ENCODE peak calls at places on chromosomes 5 and 9, in ten cellular contexts. One of them, this sample, is unnamed.

GRCh38 chr9:76873056-76873792 is 32.7 kb downstream of the PRUNE2 start:
- DNase-seq in spleen: no peak
- DNase-seq in psoas muscle: no peak
- DNase-seq in substantia nigra: no peak
- DNase-seq in CD4-positive, alpha-beta T cell: no peak
- DNase-seq in PC-3: no peak
- DNase-seq in A549: no peak
- DNase-seq in right atrium auricular region: no peak
- DNase-seq in neural progenitor cell: peak
- DNase-seq in mesenchymal stem cell: no peak
- DNase-seq in this sample: no peak

GRCh38 chr5:138789771-138790242 is 36.6 kb downstream of the CTNNA1 start:
- DNase-seq in PC-3: no peak
- DNase-seq in mesenchymal stem cell: peak
- DNase-seq in neural progenitor cell: peak
- DNase-seq in right atrium auricular region: no peak
- DNase-seq in CD4-positive, alpha-beta T cell: no peak
- DNase-seq in psoas muscle: no peak
- DNase-seq in spleen: no peak
- DNase-seq in A549: peak
- DNase-seq in substantia nigra: no peak
- DNase-seq in this sample: no peak

GRCh38 chr5:178242416-178242815 is 9.8 kb upstream of the PHYKPL start:
- DNase-seq in A549: no peak
- DNase-seq in right atrium auricular region: no peak
- DNase-seq in neural progenitor cell: no peak
- DNase-seq in PC-3: no peak
- DNase-seq in CD4-positive, alpha-beta T cell: no peak
- DNase-seq in psoas muscle: peak
- DNase-seq in mesenchymal stem cell: no peak
- DNase-seq in spleen: no peak
- DNase-seq in substantia nigra: no peak
- DNase-seq in this sample: no peak

GRCh38 chr5:15203376-15203775 is 296.6 kb upstream of the FBXL7 start:
- DNase-seq in neural progenitor cell: no peak
- DNase-seq in spleen: no peak
- DNase-seq in right atrium auricular region: no peak
- DNase-seq in PC-3: no peak
- DNase-seq in substantia nigra: no peak
- DNase-seq in CD4-positive, alpha-beta T cell: no peak
- DNase-seq in psoas muscle: no peak
- DNase-seq in A549: no peak
- DNase-seq in mesenchymal stem cell: peak
- DNase-seq in this sample: no peak

GRCh38 chr9:34701023-34701768 is 8.7 kb downstream of the CCL21 start:
- DNase-seq in PC-3: peak
- DNase-seq in CD4-positive, alpha-beta T cell: peak
- DNase-seq in neural progenitor cell: peak
- DNase-seq in mesenchymal stem cell: peak
- DNase-seq in right atrium auricular region: peak
- DNase-seq in spleen: peak
- DNase-seq in A549: peak
- DNase-seq in psoas muscle: peak
- DNase-seq in substantia nigra: no peak
- DNase-seq in this sample: no peak

GRCh38 chr5:4570047-4571015 is 569.8 kb upstream of the ADAMTS16 start:
- DNase-seq in substantia nigra: no peak
- DNase-seq in PC-3: no peak
- DNase-seq in A549: no peak
- DNase-seq in mesenchymal stem cell: no peak
- DNase-seq in psoas muscle: no peak
- DNase-seq in spleen: no peak
- DNase-seq in neural progenitor cell: no peak
- DNase-seq in CD4-positive, alpha-beta T cell: no peak
- DNase-seq in right atrium auricular region: no peak
- DNase-seq in this sample: no peak

GRCh38 chr5:132651838-132652476 is 6.0 kb upstream of the IL13 start:
- DNase-seq in neural progenitor cell: no peak
- DNase-seq in CD4-positive, alpha-beta T cell: no peak
- DNase-seq in right atrium auricular region: no peak
- DNase-seq in PC-3: no peak
- DNase-seq in mesenchymal stem cell: no peak
- DNase-seq in substantia nigra: no peak
- DNase-seq in A549: no peak
- DNase-seq in psoas muscle: no peak
- DNase-seq in spleen: no peak
- DNase-seq in this sample: no peak

GRCh38 chr5:158514961-158515359 is 584.8 kb downstream of the EBF1 start:
- DNase-seq in neural progenitor cell: no peak
- DNase-seq in CD4-positive, alpha-beta T cell: no peak
- DNase-seq in psoas muscle: no peak
- DNase-seq in A549: no peak
- DNase-seq in PC-3: peak
- DNase-seq in right atrium auricular region: no peak
- DNase-seq in spleen: no peak
- DNase-seq in mesenchymal stem cell: no peak
- DNase-seq in substantia nigra: no peak
- DNase-seq in this sample: no peak

GRCh38 chr9:69213647-69214046 is 39.6 kb downstream of the TJP2 start:
- DNase-seq in spleen: no peak
- DNase-seq in right atrium auricular region: no peak
- DNase-seq in PC-3: no peak
- DNase-seq in substantia nigra: no peak
- DNase-seq in mesenchymal stem cell: no peak
- DNase-seq in neural progenitor cell: no peak
- DNase-seq in psoas muscle: no peak
- DNase-seq in CD4-positive, alpha-beta T cell: no peak
- DNase-seq in A549: no peak
- DNase-seq in this sample: no peak

GRCh38 chr9:132538071-132538470 is 44.3 kb upstream of the BARHL1 start:
- DNase-seq in CD4-positive, alpha-beta T cell: no peak
- DNase-seq in spleen: no peak
- DNase-seq in PC-3: no peak
- DNase-seq in right atrium auricular region: no peak
- DNase-seq in neural progenitor cell: no peak
- DNase-seq in mesenchymal stem cell: no peak
- DNase-seq in psoas muscle: no peak
- DNase-seq in A549: no peak
- DNase-seq in substantia nigra: no peak
- DNase-seq in this sample: no peak

GRCh38 chr9:132537352-132537751 is 45.1 kb upstream of the BARHL1 start:
- DNase-seq in substantia nigra: no peak
- DNase-seq in CD4-positive, alpha-beta T cell: no peak
- DNase-seq in spleen: no peak
- DNase-seq in psoas muscle: peak
- DNase-seq in right atrium auricular region: no peak
- DNase-seq in A549: no peak
- DNase-seq in PC-3: no peak
- DNase-seq in neural progenitor cell: no peak
- DNase-seq in mesenchymal stem cell: no peak
- DNase-seq in this sample: no peak

GRCh38 chr9:132536124-132536523 is 46.3 kb upstream of the BARHL1 start:
- DNase-seq in right atrium auricular region: no peak
- DNase-seq in PC-3: no peak
- DNase-seq in substantia nigra: no peak
- DNase-seq in mesenchymal stem cell: no peak
- DNase-seq in neural progenitor cell: no peak
- DNase-seq in A549: no peak
- DNase-seq in psoas muscle: no peak
- DNase-seq in CD4-positive, alpha-beta T cell: no peak
- DNase-seq in spleen: no peak
- DNase-seq in this sample: no peak

GRCh38 chr9:132541051-132541450 is 41.4 kb upstream of the BARHL1 start:
- DNase-seq in PC-3: no peak
- DNase-seq in A549: no peak
- DNase-seq in spleen: no peak
- DNase-seq in neural progenitor cell: no peak
- DNase-seq in CD4-positive, alpha-beta T cell: no peak
- DNase-seq in substantia nigra: no peak
- DNase-seq in psoas muscle: no peak
- DNase-seq in right atrium auricular region: no peak
- DNase-seq in mesenchymal stem cell: no peak
- DNase-seq in this sample: no peak

DNA sequence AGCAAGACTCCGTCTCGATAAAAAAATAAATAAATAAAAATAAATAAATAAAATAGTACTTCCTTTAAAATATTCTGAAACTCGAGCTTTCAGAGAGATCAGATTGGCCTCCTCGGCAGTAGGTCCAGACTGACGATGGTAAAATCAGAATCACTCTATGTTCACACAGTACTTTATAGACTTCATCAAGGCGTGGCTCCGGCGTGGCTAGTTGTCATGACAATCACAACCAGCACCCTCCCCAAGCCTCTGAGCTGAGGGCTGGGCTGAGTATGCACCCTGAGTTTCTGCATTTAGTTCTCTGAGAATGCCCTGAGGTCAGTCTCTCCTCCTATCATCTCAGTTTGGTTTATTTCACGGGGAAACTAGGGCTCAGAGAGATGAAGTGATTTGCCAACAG is 43.3 kb upstream of the BARHL1 start:
- DNase-seq in mesenchymal stem cell: no peak
- DNase-seq in A549: no peak
- DNase-seq in right atrium auricular region: no peak
- DNase-seq in psoas muscle: no peak
- DNase-seq in substantia nigra: no peak
- DNase-seq in spleen: no peak
- DNase-seq in PC-3: no peak
- DNase-seq in CD4-positive, alpha-beta T cell: no peak
- DNase-seq in neural progenitor cell: no peak
- DNase-seq in this sample: no peak
- H3K27ac ChIP-seq in mesenchymal stem cell: no peak
- H3K27ac ChIP-seq in A549: no peak
- H3K27ac ChIP-seq in right atrium auricular region: no peak
- H3K27ac ChIP-seq in psoas muscle: no peak
- H3K27ac ChIP-seq in substantia nigra: no peak
- H3K27ac ChIP-seq in spleen: no peak
- H3K27ac ChIP-seq in PC-3: no peak
- H3K27ac ChIP-seq in CD4-positive, alpha-beta T cell: no peak
- H3K27ac ChIP-seq in neural progenitor cell: no peak
- H3K27ac ChIP-seq in this sample: no peak

GRCh38 chr5:40021007-40021406 is 596.2 kb upstream of the DAB2 start:
- DNase-seq in spleen: no peak
- DNase-seq in substantia nigra: no peak
- DNase-seq in right atrium auricular region: no peak
- DNase-seq in psoas muscle: no peak
- DNase-seq in mesenchymal stem cell: no peak
- DNase-seq in PC-3: peak
- DNase-seq in neural progenitor cell: no peak
- DNase-seq in CD4-positive, alpha-beta T cell: no peak
- DNase-seq in A549: no peak
- DNase-seq in this sample: no peak

GRCh38 chr5:40022057-40022456 is 597.3 kb upstream of the DAB2 start:
- DNase-seq in right atrium auricular region: no peak
- DNase-seq in A549: no peak
- DNase-seq in substantia nigra: no peak
- DNase-seq in CD4-positive, alpha-beta T cell: no peak
- DNase-seq in psoas muscle: no peak
- DNase-seq in neural progenitor cell: no peak
- DNase-seq in PC-3: no peak
- DNase-seq in mesenchymal stem cell: no peak
- DNase-seq in spleen: no peak
- DNase-seq in this sample: no peak

GRCh38 chr5:40017151-40017550 is 592.4 kb upstream of the DAB2 start:
- DNase-seq in psoas muscle: no peak
- DNase-seq in A549: no peak
- DNase-seq in substantia nigra: no peak
- DNase-seq in mesenchymal stem cell: no peak
- DNase-seq in right atrium auricular region: no peak
- DNase-seq in PC-3: no peak
- DNase-seq in neural progenitor cell: no peak
- DNase-seq in CD4-positive, alpha-beta T cell: no peak
- DNase-seq in spleen: no peak
- DNase-seq in this sample: no peak

DNA sequence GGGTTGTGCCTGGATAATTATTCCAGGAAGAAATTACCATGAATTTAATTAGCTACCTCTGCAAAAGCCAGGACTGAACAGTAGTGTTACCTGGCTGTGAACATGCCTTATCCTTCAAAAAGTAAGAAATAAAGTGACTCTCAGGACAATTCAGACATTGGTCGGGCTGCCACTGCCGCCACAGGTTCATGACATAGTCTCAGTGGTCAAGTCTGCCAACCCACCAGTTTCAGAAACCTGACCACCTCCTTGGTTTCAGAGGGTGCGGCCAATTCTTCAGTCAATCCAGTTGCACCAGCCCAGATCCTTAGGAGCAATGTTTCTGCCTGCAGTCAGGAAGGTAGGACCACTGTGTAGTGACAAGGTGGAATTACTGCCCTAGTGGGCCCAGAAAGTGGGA is 593.1 kb upstream of the DAB2 start:
- DNase-seq in substantia nigra: no peak
- DNase-seq in spleen: no peak
- DNase-seq in right atrium auricular region: no peak
- DNase-seq in CD4-positive, alpha-beta T cell: no peak
- DNase-seq in neural progenitor cell: no peak
- DNase-seq in PC-3: no peak
- DNase-seq in psoas muscle: no peak
- DNase-seq in mesenchymal stem cell: no peak
- DNase-seq in A549: no peak
- DNase-seq in this sample: no peak
- H3K27ac ChIP-seq in substantia nigra: no peak
- H3K27ac ChIP-seq in spleen: no peak
- H3K27ac ChIP-seq in right atrium auricular region: no peak
- H3K27ac ChIP-seq in CD4-positive, alpha-beta T cell: no peak
- H3K27ac ChIP-seq in neural progenitor cell: no peak
- H3K27ac ChIP-seq in PC-3: no peak
- H3K27ac ChIP-seq in psoas muscle: no peak
- H3K27ac ChIP-seq in mesenchymal stem cell: no peak
- H3K27ac ChIP-seq in A549: no peak
- H3K27ac ChIP-seq in this sample: no peak

DNA sequence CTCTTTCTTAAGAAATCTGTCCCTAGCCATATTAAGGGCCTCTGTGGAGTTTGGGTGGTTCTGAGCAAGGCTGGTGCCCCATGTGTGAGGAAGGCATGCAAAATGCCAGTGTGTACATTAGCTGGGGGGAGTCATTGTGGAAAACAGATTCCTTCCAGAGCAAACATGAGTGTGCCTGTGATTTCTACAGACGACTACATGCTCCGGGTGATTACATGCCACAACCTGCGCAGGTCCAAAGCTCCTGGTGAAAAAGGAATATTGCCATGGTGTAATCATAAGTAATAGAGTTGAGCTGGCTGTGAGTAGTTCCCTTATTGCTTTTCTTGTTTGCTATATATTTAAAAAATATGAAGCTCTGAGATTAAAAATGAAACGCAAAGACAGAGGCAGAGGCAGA is 102.1 kb downstream of the ACER2 start:
- DNase-seq in psoas muscle: no peak
- DNase-seq in CD4-positive, alpha-beta T cell: no peak
- DNase-seq in spleen: no peak
- DNase-seq in neural progenitor cell: no peak
- DNase-seq in PC-3: no peak
- DNase-seq in right atrium auricular region: no peak
- DNase-seq in mesenchymal stem cell: no peak
- DNase-seq in A549: no peak
- DNase-seq in substantia nigra: no peak
- DNase-seq in this sample: peak
- H3K27ac ChIP-seq in psoas muscle: no peak
- H3K27ac ChIP-seq in CD4-positive, alpha-beta T cell: no peak
- H3K27ac ChIP-seq in spleen: no peak
- H3K27ac ChIP-seq in neural progenitor cell: no peak
- H3K27ac ChIP-seq in PC-3: no peak
- H3K27ac ChIP-seq in right atrium auricular region: no peak
- H3K27ac ChIP-seq in mesenchymal stem cell: no peak
- H3K27ac ChIP-seq in A549: no peak
- H3K27ac ChIP-seq in substantia nigra: peak
- H3K27ac ChIP-seq in this sample: peak

GRCh38 chr5:17261075-17261474 is 43.6 kb downstream of the BASP1 start:
- DNase-seq in neural progenitor cell: no peak
- DNase-seq in right atrium auricular region: no peak
- DNase-seq in psoas muscle: no peak
- DNase-seq in A549: no peak
- DNase-seq in substantia nigra: no peak
- DNase-seq in PC-3: no peak
- DNase-seq in CD4-positive, alpha-beta T cell: no peak
- DNase-seq in spleen: no peak
- DNase-seq in mesenchymal stem cell: no peak
- DNase-seq in this sample: no peak
- H3K27ac ChIP-seq in neural progenitor cell: no peak
- H3K27ac ChIP-seq in right atrium auricular region: no peak
- H3K27ac ChIP-seq in psoas muscle: no peak
- H3K27ac ChIP-seq in A549: no peak
- H3K27ac ChIP-seq in substantia nigra: no peak
- H3K27ac ChIP-seq in PC-3: no peak
- H3K27ac ChIP-seq in CD4-positive, alpha-beta T cell: no peak
- H3K27ac ChIP-seq in spleen: no peak
- H3K27ac ChIP-seq in mesenchymal stem cell: no peak
- H3K27ac ChIP-seq in this sample: no peak